ENCODE peak calls at places on chromosome 3, in four cellular contexts. H is WERI-Rb-1, V is esophagus muscularis mucosa, Y is psoas muscle. I is an unnamed sample.

GRCh38 chr3:52541050-52541449 is 4.6 kb downstream of the UQCC5 start:
- DNase-seq in H (no peak), V (no peak), Y (no peak), I (no peak)

GRCh38 chr3:123090700-123091585 is 24.1 kb downstream of the PDIA5 start:
- DNase-seq in H (peak; percentile 39), V (no peak), Y (no peak), I (no peak)

GRCh38 chr3:49349617-49350114 is 8.5 kb downstream of the GPX1 start:
- DNase-seq in H (no peak), V (no peak), Y (no peak), I (no peak)

GRCh38 chr3:13009132-13009945 is 63.9 kb downstream of the IQSEC1 start:
- DNase-seq in H (no peak), V (no peak), Y (peak; percentile 82), I (no peak)

GRCh38 chr3:38479431-38480092 is 16.6 kb upstream of the EXOG start:
- DNase-seq in H (peak; percentile 49), V (peak; percentile 89), Y (peak; percentile 79), I (peak; percentile 39)

GRCh38 chr3:132536442-132537153 is 60.5 kb upstream of the ACKR4 start:
- DNase-seq in H (no peak), V (no peak), Y (no peak), I (no peak)

GRCh38 chr3:188617988-188618701 is 464.2 kb downstream of the LPP start:
- DNase-seq in H (no peak), V (no peak), Y (no peak), I (no peak)

GRCh38 chr3:14725015-14725431 is 50.1 kb downstream of the C3orf20 start:
- DNase-seq in H (no peak), V (no peak), Y (no peak), I (no peak)

GRCh38 chr3:143536817-143537535 is 311.3 kb downstream of the SLC9A9 start:
- DNase-seq in H (no peak), V (no peak), Y (no peak), I (no peak)

GRCh38 chr3:86954226-86954625 is 36.7 kb downstream of the VGLL3 start:
- DNase-seq in H (no peak), V (no peak), Y (no peak), I (no peak)

GRCh38 chr3:138914870-138915502 is 32.0 kb downstream of the FOXL2 start:
- DNase-seq in H (no peak), V (no peak), Y (no peak), I (no peak)

GRCh38 chr3:49121244-49121671 is 635 bp upstream of the USP19 start:
- DNase-seq in H (no peak), V (no peak), Y (no peak), I (no peak)

GRCh38 chr3:28940530-28940929 is 340.3 kb upstream of the RBMS3 start:
- DNase-seq in H (no peak), V (no peak), Y (no peak), I (peak; percentile 99)

GRCh38 chr3:197239857-197240256 is 58.6 kb downstream of the DLG1 start:
- DNase-seq in H (no peak), V (no peak), Y (no peak), I (no peak)

GRCh38 chr3:197244751-197245150 is 53.7 kb downstream of the DLG1 start:
- DNase-seq in H (no peak), V (no peak), Y (no peak), I (no peak)

GRCh38 chr3:197238842-197239241 is 59.6 kb downstream of the DLG1 start:
- DNase-seq in H (no peak), V (no peak), Y (no peak), I (no peak)

GRCh38 chr3:197241173-197241572 is 57.2 kb downstream of the DLG1 start:
- DNase-seq in H (no peak), V (no peak), Y (no peak), I (no peak)

GRCh38 chr3:197242784-197243432 is 55.5 kb downstream of the DLG1 start:
- DNase-seq in H (no peak), V (no peak), Y (no peak), I (no peak)
- H3K4me3 ChIP-seq in H (no peak overlapping the region), V (no peak overlapping the region), Y (no peak overlapping the region), I (no peak overlapping the region)

DNA sequence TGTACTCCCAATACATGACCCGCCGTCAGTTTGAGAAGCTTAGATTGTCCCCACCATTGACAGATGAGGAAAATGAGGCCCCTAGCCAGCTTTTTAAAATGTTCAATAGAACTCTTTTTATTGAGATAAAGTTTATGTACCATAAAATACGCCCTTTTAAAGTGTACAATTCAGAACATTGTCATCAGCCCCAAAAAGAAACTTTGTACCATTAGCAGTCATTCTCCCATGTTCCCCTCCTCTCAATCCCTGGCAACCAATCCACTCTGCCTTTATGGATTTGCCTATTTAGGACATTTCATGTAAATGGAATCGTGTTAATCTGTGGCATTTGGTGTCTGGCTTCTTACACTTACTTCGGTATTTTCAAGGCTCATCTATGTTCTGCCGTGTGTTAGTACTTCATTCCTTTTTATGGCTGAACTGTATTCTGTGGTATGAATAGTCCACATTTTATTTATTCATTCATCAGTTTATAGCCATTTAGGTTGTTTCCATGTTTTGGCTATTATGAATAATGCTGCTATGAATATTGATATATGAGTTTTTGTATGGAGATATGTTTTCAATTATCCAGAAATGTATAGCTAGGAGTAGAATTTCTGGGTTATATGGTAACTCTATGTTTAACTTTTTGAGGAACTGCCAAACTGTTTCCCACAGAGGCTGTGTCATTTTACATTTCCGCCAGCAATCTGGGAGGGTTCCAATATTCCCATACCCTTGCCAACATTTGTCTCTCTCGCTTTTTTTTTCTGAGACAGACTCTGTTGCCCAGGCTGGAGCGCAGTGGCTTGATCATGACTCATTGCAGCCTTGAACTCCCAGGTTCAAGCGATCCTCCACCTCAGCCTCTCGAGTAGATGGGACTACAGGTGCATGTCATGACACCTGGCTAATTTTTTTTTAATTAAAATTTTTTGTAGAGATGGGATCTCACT is 15.3 kb upstream of the PTPN23 start:
- DNase-seq in H (no peak), V (no peak), Y (no peak), I (peak; percentile 71)
- H3K4me3 ChIP-seq in H (no peak overlapping the region), V (no peak overlapping the region), Y (no peak overlapping the region), I (no peak overlapping the region)

GRCh38 chr3:83953417-83954089 is 1005.2 kb upstream of the CADM2 start:
- DNase-seq in H (no peak), V (no peak), Y (no peak), I (no peak)
- H3K4me3 ChIP-seq in H (no peak overlapping the region), V (no peak overlapping the region), Y (peak overlapping the region; percentile 27), I (no peak overlapping the region)

DNA sequence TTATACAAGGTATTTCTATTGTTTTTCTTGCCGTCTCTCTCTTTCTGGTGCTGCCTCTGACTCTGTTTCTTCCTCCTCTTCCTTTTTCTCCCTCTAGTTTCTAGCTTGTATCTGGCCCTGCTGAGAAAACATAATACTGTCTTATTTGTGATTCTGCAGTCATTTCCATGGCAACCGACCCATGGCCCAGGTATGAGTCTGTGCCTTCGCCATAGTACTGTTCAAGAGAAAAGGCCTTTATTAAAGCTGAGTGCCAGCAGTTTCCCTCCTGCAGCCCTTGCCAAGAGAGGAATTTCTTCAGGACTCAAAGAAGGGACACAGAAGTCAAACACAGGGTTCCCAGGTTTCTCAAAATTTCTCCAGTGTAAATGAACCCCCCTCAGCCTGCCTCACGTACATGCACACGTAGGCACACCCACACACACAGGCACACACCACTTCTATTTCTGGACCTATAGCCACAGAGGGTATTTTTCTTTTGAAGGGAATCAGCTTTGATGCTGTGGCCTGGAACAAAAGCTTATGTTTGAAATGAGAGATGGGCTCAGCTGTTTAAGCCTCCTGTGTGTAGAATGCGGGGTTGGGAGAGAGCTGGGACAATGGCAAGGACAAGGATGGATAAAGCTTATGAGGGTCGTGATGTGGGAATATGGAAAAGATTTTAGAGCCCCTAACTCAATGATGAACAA is 269.2 kb downstream of the PDCD6IP start:
- DNase-seq in H (peak; percentile 54), V (no peak), Y (no peak), I (no peak)
- H3K4me3 ChIP-seq in H (no peak overlapping the region), V (no peak overlapping the region), Y (no peak overlapping the region), I (no peak overlapping the region)

I was measured in astrocyte of the cerebellum.